ENCODE peak calls at places on chromosomes 12 and 14, in eight cellular contexts. Y is GM18507, D is NCI-H1105 treated with DMSO at 0.1 percent for 48 hours, I is T-helper 2 cell, X is fibroblast of the conjunctiva, J is iris pigment epithelial cell, N is RWPE1, R is GM13977. F is an unnamed sample.

GRCh38 chr14:28305938-28306337 is 460.6 kb upstream of the FOXG1 start:
- DNase-seq in I (no peak), N (no peak), D (no peak), R (no peak), Y (no peak), J (no peak), X (no peak), F (no peak)

GRCh38 chr14:35879141-35879648 is 53.1 kb downstream of the BRMS1L start:
- DNase-seq in N (no peak), Y (no peak), I (no peak), X (no peak), J (peak; percentile 64), R (no peak), D (no peak), F (no peak)

GRCh38 chr12:22474970-22475720 is 69.2 kb downstream of the C2CD5 start:
- DNase-seq in D (peak; percentile 4), J (peak; percentile 70), R (no peak), N (no peak), I (no peak), Y (no peak), X (peak; percentile 23), F (no peak)

GRCh38 chr14:99259327-99259726 is 12.7 kb downstream of the BCL11B start:
- DNase-seq in D (no peak), J (no peak), X (no peak), R (no peak), N (no peak), I (no peak), Y (no peak), F (no peak)

GRCh38 chr14:72763892-72764291 is 130.0 kb downstream of the DPF3 start:
- DNase-seq in Y (no peak), J (no peak), R (no peak), X (no peak), D (no peak), I (no peak), N (no peak), F (no peak)

GRCh38 chr14:105411017-105411941 is 8.3 kb upstream of the MTA1 start:
- DNase-seq in J (peak; percentile 42), N (peak; percentile 78), D (peak; percentile 45), I (no peak), X (no peak), Y (no peak), R (peak; percentile 91), F (no peak)

GRCh38 chr12:14774074-14774943 is 29.0 kb downstream of the WBP11 start:
- DNase-seq in D (no peak), N (peak; percentile 94), X (peak; percentile 96), J (peak; percentile 97), I (peak; percentile 78), Y (peak; percentile 81), R (peak; percentile 89), F (peak; percentile 89)

GRCh38 chr14:21308479-21309237 is 28.8 kb downstream of the RPGRIP1 start:
- DNase-seq in J (peak; percentile 94), X (peak; percentile 28), D (no peak), Y (peak; percentile 42), I (peak; percentile 68), R (peak; percentile 72), N (peak; percentile 61), F (peak; percentile 96)

GRCh38 chr12:100077367-100077766 is 65.3 kb downstream of the BLTP3B start:
- DNase-seq in I (no peak), N (no peak), Y (no peak), R (no peak), X (no peak), D (no peak), J (peak; percentile 8), F (no peak)

GRCh38 chr12:104695453-104696148 is 238.9 kb downstream of the CHST11 start:
- DNase-seq in N (no peak), Y (no peak), I (peak; percentile 77), J (peak; percentile 96), X (no peak), R (peak; percentile 50), D (no peak), F (no peak)

GRCh38 chr12:25459541-25459951 is 93.5 kb downstream of the LMNTD1 start:
- DNase-seq in Y (peak; percentile 29), R (no peak), J (no peak), D (no peak), X (no peak), I (no peak), N (no peak), F (peak; percentile 13)

GRCh38 chr14:23577710-23578392 is 739 bp downstream of the JPH4 start:
- DNase-seq in N (no peak), D (no peak), X (no peak), J (no peak), I (no peak), Y (no peak), R (peak; percentile 78), F (no peak)

GRCh38 chr14:96275182-96276112 is 19.4 kb downstream of the BDKRB1 start:
- DNase-seq in I (peak; percentile 53), J (peak; percentile 79), X (peak; percentile 56), D (peak; percentile 60), Y (peak; percentile 45), R (peak; percentile 80), N (peak; percentile 71), F (no peak)

GRCh38 chr14:75283884-75284563 is 5.4 kb downstream of the FOS start:
- DNase-seq in I (no peak), D (no peak), J (peak; percentile 47), R (no peak), X (no peak), N (no peak), Y (no peak), F (no peak)

GRCh38 chr14:33917664-33918063 is 33.2 kb downstream of the EGLN3 start:
- DNase-seq in R (no peak), J (no peak), Y (no peak), N (no peak), X (no peak), D (no peak), I (no peak), F (no peak)

GRCh38 chr14:68619805-68620574 is 172.9 kb downstream of the ZFP36L1 start:
- DNase-seq in I (no peak), N (no peak), J (peak; percentile 66), X (no peak), Y (no peak), R (no peak), D (no peak), F (no peak)

GRCh38 chr12:105601158-105601557 is 270.7 kb downstream of the C12orf75 start:
- DNase-seq in D (no peak), X (no peak), Y (no peak), I (no peak), R (no peak), N (no peak), J (no peak), F (no peak)

GRCh38 chr12:123150804-123151678 is at the start of gene PITPNM2:
- DNase-seq in D (peak; percentile 60), N (peak; percentile 58), R (peak; percentile 85), Y (peak; percentile 62), X (no peak), J (peak; percentile 70), I (peak; percentile 22), F (no peak)

F was measured in GM12864.